ENCODE peak calls at places on chromosomes 13 and 19, in ten cellular contexts. W is coronary artery; U is activated naive CD4-positive, alpha-beta T cell treated with anti-CD3 and anti-CD28 coated beads for 36 hours; H is astrocyte; G is frontal cortex; Z is activated CD8-positive, alpha-beta T cell treated with anti-CD3 and anti-CD28 coated beads for 36 hours; P is cardiac muscle cell; L is hepatic stellate cell; D is WTC11; J is HFFc6. X is an unnamed sample.

GRCh38 chr19:44643605-44644390 is at the start of gene PVR:
- DNase-seq in P (peak), D (peak), J (peak), L (peak), Z (peak), W (peak), U (peak), H (peak), G (peak), X (no peak)

GRCh38 chr19:46963093-46963734 is 56.4 kb upstream of the NPAS1 start:
- DNase-seq in G (no peak), L (peak), D (no peak), W (no peak), J (peak), Z (peak), H (peak), U (no peak), P (peak), X (no peak)

GRCh38 chr13:99403458-99403971 is 96.3 kb upstream of the GPR183 start:
- DNase-seq in U (peak), G (no peak), D (no peak), J (no peak), P (no peak), Z (peak), W (no peak), H (no peak), L (no peak), X (no peak)

GRCh38 chr19:48837081-48837524 is 812 bp upstream of the HSD17B14 start:
- DNase-seq in P (peak), H (peak), G (peak), Z (peak), D (peak), W (peak), L (peak), U (peak), J (peak), X (peak)

GRCh38 chr13:108227651-108228272 is 9.6 kb downstream of the ABHD13 start:
- DNase-seq in U (peak), P (peak), J (peak), Z (peak), H (no peak), G (no peak), W (no peak), L (no peak), D (no peak), X (peak)

GRCh38 chr19:4115050-4115817 is 8.7 kb downstream of the MAP2K2 start:
- DNase-seq in Z (peak), P (no peak), W (no peak), G (no peak), H (no peak), L (no peak), D (no peak), U (peak), J (no peak), X (peak)

GRCh38 chr19:39147480-39147879 is 21.9 kb downstream of the PAK4 start:
- DNase-seq in Z (no peak), P (no peak), H (no peak), D (no peak), U (no peak), L (no peak), G (no peak), W (no peak), J (no peak), X (no peak)

GRCh38 chr13:98650376-98651107 is 73.6 kb upstream of the STK24 start:
- DNase-seq in J (no peak), H (no peak), W (no peak), Z (no peak), U (no peak), D (no peak), G (no peak), L (no peak), P (no peak), X (no peak)

GRCh38 chr13:103140001-103140671 is 73.9 kb upstream of the SLC10A2 start:
- DNase-seq in J (no peak), D (peak), H (no peak), W (no peak), U (no peak), P (peak), Z (peak), G (no peak), L (no peak), X (peak)

GRCh38 chr19:962683-963385 is 21.3 kb upstream of the WDR18 start:
- DNase-seq in U (no peak), J (no peak), L (no peak), P (no peak), G (no peak), D (no peak), W (no peak), Z (no peak), H (no peak), X (no peak)

GRCh38 chr19:55369651-55370304 is 485 bp downstream of the IL11 start:
- DNase-seq in P (peak), Z (peak), G (peak), D (peak), J (peak), H (peak), W (no peak), L (peak), U (peak), X (no peak)

GRCh38 chr13:41520016-41520698 is 62.8 kb downstream of the RGCC start:
- DNase-seq in H (no peak), W (no peak), Z (no peak), D (no peak), L (no peak), J (no peak), U (no peak), G (no peak), P (no peak), X (no peak)

GRCh38 chr19:18278521-18279265 is 2.7 kb downstream of the JUND start:
- DNase-seq in W (no peak), U (peak), G (no peak), D (no peak), L (no peak), J (peak), P (peak), Z (peak), H (no peak), X (peak)

GRCh38 chr19:46717716-46718143 is 816 bp upstream of the PRKD2 start:
- DNase-seq in H (no peak), G (no peak), L (peak), J (no peak), D (no peak), W (no peak), P (no peak), Z (peak), U (peak), X (peak)

GRCh38 chr19:14795078-14795721 is 16.8 kb upstream of the ADGRE2 start:
- DNase-seq in J (no peak), W (no peak), D (no peak), Z (no peak), U (no peak), G (no peak), P (no peak), L (no peak), H (no peak), X (no peak)

GRCh38 chr13:40376867-40377266 is 289.6 kb downstream of the FOXO1 start:
- DNase-seq in G (no peak), P (peak), J (no peak), H (no peak), Z (no peak), W (no peak), D (no peak), L (no peak), U (no peak), X (no peak)

GRCh38 chr13:113203507-113204377 is 4.7 kb downstream of the PCID2 start:
- DNase-seq in P (peak), J (no peak), Z (no peak), H (no peak), U (no peak), L (no peak), G (no peak), D (no peak), W (no peak), X (no peak)

GRCh38 chr13:33078268-33078667 is 62.0 kb downstream of the KL start:
- DNase-seq in J (no peak), H (no peak), G (no peak), W (no peak), U (no peak), P (no peak), D (no peak), Z (no peak), L (no peak), X (no peak)

GRCh38 chr13:42781362-42781761 is at the start of gene FAM216B:
- DNase-seq in Z (no peak), W (no peak), D (no peak), U (no peak), G (no peak), H (no peak), P (peak), L (no peak), J (no peak), X (no peak)

GRCh38 chr13:42720116-42720857 is 61.1 kb upstream of the FAM216B start:
- DNase-seq in H (peak), U (peak), Z (peak), D (no peak), P (peak), G (no peak), L (no peak), J (peak), W (no peak), X (no peak)

GRCh38 chr19:18776736-18777135 is 14.4 kb downstream of the COMP start:
- DNase-seq in D (no peak), U (no peak), W (no peak), J (peak), L (peak), P (no peak), Z (peak), G (no peak), H (no peak), X (no peak)

GRCh38 chr13:80382576-80382975 is 41.6 kb upstream of the SPRY2 start:
- DNase-seq in U (no peak), L (no peak), H (no peak), J (no peak), W (no peak), P (no peak), D (no peak), G (no peak), Z (no peak), X (no peak)

GRCh38 chr19:4620675-4621074 is 18.6 kb upstream of the TNFAIP8L1 start:
- DNase-seq in P (no peak), Z (no peak), W (no peak), G (no peak), U (no peak), J (no peak), H (no peak), L (no peak), D (no peak), X (no peak)

GRCh38 chr13:80399340-80400163 is 58.6 kb upstream of the SPRY2 start:
- DNase-seq in D (no peak), L (no peak), H (no peak), G (no peak), P (no peak), U (peak), Z (peak), W (no peak), J (no peak), X (peak)

GRCh38 chr13:51815848-51816247 is 11.9 kb upstream of the DHRS12 start:
- DNase-seq in J (no peak), L (no peak), D (no peak), W (no peak), G (no peak), Z (no peak), H (no peak), U (no peak), P (no peak), X (no peak)

GRCh38 chr19:17332677-17333581 is 1.7 kb downstream of the ANO8 start:
- DNase-seq in W (no peak), L (no peak), G (no peak), H (peak), D (peak), J (peak), U (peak), P (peak), Z (peak), X (peak)

GRCh38 chr19:53553865-53554791 is 16.2 kb downstream of the ZNF331 start:
- DNase-seq in G (peak), H (peak), P (peak), W (peak), U (peak), Z (peak), J (peak), L (peak), D (peak), X (no peak)

GRCh38 chr13:66635526-66635925 is 594.6 kb downstream of the PCDH9 start:
- DNase-seq in G (no peak), U (no peak), H (peak), L (peak), W (no peak), Z (no peak), J (peak), D (no peak), P (peak), X (no peak)

GRCh38 chr19:18304496-18305312 is 18.2 kb downstream of the LSM4 start:
- DNase-seq in U (peak), H (peak), J (peak), D (peak), L (peak), W (peak), P (peak), G (peak), Z (peak), X (peak)

GRCh38 chr13:78881054-78881453 is 222.1 kb upstream of the OBI1 start:
- DNase-seq in L (no peak), Z (no peak), D (no peak), H (no peak), G (no peak), P (no peak), J (no peak), W (no peak), U (no peak), X (no peak)

GRCh38 chr13:99041788-99042187 is 63.9 kb upstream of the DOCK9 start:
- DNase-seq in Z (no peak), D (no peak), U (no peak), L (no peak), W (no peak), H (no peak), G (no peak), P (no peak), J (no peak), X (no peak)

GRCh38 chr13:90287521-90287920 is 1060.0 kb upstream of the MIR17HG start:
- DNase-seq in D (no peak), L (no peak), J (no peak), U (no peak), Z (no peak), G (no peak), H (no peak), W (no peak), P (no peak), X (no peak)

GRCh38 chr19:35226748-35227147 is 1.8 kb downstream of the FAM187B start:
- DNase-seq in U (no peak), P (no peak), D (no peak), J (no peak), G (no peak), Z (no peak), H (no peak), L (no peak), W (no peak), X (no peak)

X was measured in NAMALWA.